ENCODE peak calls at places on chromosomes 5 and 9, in four cellular contexts. I is neural progenitor cell, U is right atrium auricular region, Z is AG04449. B is an unnamed sample.

GRCh38 chr5:33049845-33050244 is 338.7 kb downstream of the NPR3 start:
- DNase-seq in I (no peak), U (no peak), Z (peak), B (no peak)

GRCh38 chr5:73640861-73641320 is 14.9 kb downstream of the ARHGEF28 start:
- DNase-seq in I (no peak), U (no peak), Z (no peak), B (no peak)

GRCh38 chr9:112288029-112288428 is 45.4 kb downstream of the PTBP3 start:
- DNase-seq in I (no peak), U (no peak), Z (peak), B (no peak)

GRCh38 chr5:38104497-38105230 is 153.7 kb upstream of the EGFLAM start:
- DNase-seq in I (peak), U (no peak), Z (no peak), B (no peak)

GRCh38 chr9:114694719-114695269 is 12.8 kb upstream of the TEX48 start:
- DNase-seq in I (no peak), U (no peak), Z (no peak), B (peak)

GRCh38 chr5:76402251-76402879 is 720 bp upstream of the IQGAP2 start:
- DNase-seq in I (peak), U (no peak), Z (no peak), B (peak)

GRCh38 chr9:136741885-136742568 is 713 bp downstream of the LCN10 start:
- DNase-seq in I (peak), U (no peak), Z (no peak), B (peak)

GRCh38 chr9:33524431-33524947 is 438 bp downstream of the ANKRD18B start:
- DNase-seq in I (peak), U (no peak), Z (no peak), B (peak)

GRCh38 chr5:39476466-39477215 is 51.9 kb upstream of the DAB2 start:
- DNase-seq in I (no peak), U (no peak), Z (no peak), B (no peak)

GRCh38 chr5:72241346-72242003 is 78.6 kb downstream of the MRPS27 start:
- DNase-seq in I (peak), U (no peak), Z (no peak), B (no peak)

GRCh38 chr5:3230254-3230653 is 365.4 kb upstream of the IRX1 start:
- DNase-seq in I (no peak), U (no peak), Z (no peak), B (no peak)

GRCh38 chr9:135847833-135848232 is 59.5 kb downstream of the CAMSAP1 start:
- DNase-seq in I (no peak), U (no peak), Z (no peak), B (no peak)

GRCh38 chr5:98031496-98031895 is 742.0 kb upstream of the RGMB start:
- DNase-seq in I (no peak), U (no peak), Z (no peak), B (no peak)

GRCh38 chr5:142399899-142400298 is 75.1 kb upstream of the SPRY4 start:
- DNase-seq in I (no peak), U (no peak), Z (no peak), B (no peak)

GRCh38 chr5:12623408-12623807 is 719.2 kb upstream of the CTNND2 start:
- DNase-seq in I (no peak), U (no peak), Z (no peak), B (no peak)

DNA sequence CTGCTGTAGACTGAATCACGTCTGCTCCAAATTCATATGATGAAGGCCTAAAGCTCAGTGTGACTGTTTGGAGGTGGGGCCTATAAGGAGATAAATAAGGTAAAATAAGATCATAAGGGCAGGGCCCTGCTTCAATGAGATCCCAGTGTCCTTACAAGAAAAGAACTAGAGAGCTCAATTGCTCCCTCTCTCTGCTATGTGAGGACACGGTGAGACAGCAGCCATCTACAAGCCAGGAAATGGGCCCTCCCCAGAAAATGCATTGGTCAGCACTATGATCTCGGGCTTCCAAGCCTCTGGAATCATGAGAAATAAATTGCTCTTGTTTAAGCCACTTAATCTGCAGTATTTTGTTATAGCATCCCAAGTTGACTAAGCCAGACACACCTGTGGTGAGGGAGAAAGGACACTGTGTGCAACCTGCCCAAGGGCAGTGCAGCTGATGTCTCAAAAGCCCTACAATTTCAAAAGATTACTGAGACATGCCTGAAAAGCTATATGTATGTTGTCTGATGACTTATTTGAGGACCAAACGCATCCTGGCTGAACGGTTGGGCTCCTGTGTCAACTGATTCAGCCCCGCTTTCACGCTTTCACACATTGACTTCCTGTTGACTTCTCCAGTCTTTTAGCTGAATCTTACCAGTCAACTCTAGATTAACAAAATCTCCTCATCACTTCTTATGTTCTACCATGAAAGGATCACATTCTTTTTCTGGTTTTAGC is 13.2 kb downstream of the GZMK start:
- DNase-seq in I (peak), U (no peak), Z (no peak), B (peak)
- TF ChIP-seq CTCF in I (peak), U (no peak), Z (no peak), B (no peak)

GRCh38 chr9:35605336-35606137 is 475 bp downstream of the TESK1 start:
- DNase-seq in I (peak), U (no peak), Z (no peak), B (peak)
- TF ChIP-seq CTCF in I (no peak), U (no peak), Z (no peak), B (no peak)

GRCh38 chr5:162209005-162209605 is 141.5 kb downstream of the GABRG2 start:
- DNase-seq in I (peak), U (no peak), Z (no peak), B (peak)
- TF ChIP-seq CTCF in I (peak), U (peak), Z (no peak), B (peak)

GRCh38 chr5:169302046-169302445 is 1.1 kb upstream of the SLIT3 start:
- DNase-seq in I (no peak), U (no peak), Z (no peak), B (no peak)

GRCh38 chr5:169301386-169301930 is 519 bp upstream of the SLIT3 start:
- DNase-seq in I (peak), U (no peak), Z (no peak), B (no peak)

GRCh38 chr5:169304175-169304574 is 3.2 kb upstream of the SLIT3 start:
- DNase-seq in I (no peak), U (no peak), Z (no peak), B (no peak)

GRCh38 chr5:169303119-169303515 is 2.2 kb upstream of the SLIT3 start:
- DNase-seq in I (no peak), U (no peak), Z (no peak), B (no peak)

GRCh38 chr5:169302491-169303118 is 1.7 kb upstream of the SLIT3 start:
- DNase-seq in I (peak), U (peak), Z (peak), B (peak)
- TF ChIP-seq CTCF in I (peak), U (peak), Z (peak), B (peak)

DNA sequence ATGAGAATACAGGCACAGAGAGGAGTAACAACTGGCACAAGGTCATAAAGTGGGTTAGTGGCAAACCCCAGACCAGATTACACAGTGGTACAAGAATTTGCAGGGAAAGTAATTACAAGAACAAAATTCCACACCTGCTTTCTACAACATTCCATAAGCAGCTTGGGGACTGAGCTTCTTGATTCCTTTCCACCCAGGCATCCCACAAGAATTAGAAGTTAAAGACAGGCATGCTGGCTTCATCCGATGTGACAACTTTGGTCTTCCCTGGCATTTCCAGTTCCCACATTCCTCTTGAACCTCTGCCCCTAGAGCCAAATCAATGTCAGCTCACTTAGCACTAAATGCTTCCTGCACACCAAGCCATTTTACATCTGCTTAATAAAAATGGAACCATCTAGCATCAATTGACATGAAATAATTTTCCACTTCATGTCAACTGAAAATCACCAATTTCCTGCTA is 435.8 kb upstream of the PAPPA start:
- DNase-seq in I (no peak), U (no peak), Z (peak), B (no peak)
- TF ChIP-seq CTCF in I (no peak), U (no peak), Z (no peak), B (no peak)

GRCh38 chr9:127311239-127311741 is 46.7 kb downstream of the GARNL3 start:
- DNase-seq in I (peak), U (peak), Z (no peak), B (no peak)
- TF ChIP-seq CTCF in I (peak), U (peak), Z (peak), B (peak)

DNA sequence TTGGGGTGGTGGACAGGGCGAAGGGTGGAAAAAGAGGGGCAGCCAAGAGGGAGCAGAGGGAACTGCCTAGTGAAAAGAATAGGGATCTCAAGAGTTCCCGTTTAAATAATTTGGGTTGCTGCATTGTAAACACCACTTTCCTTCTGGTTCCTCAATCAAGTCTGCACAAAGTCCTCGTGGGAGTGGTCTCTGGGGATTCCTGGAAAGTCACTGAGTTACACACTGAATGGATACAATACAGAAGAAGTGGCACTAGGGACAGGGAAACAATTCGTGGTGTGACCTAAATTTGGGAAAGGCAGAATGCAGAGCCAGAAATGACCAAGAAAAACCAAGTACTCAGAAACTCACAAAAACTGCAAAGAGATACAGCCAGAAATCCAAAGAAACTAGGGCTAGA is 161.7 kb downstream of the CDK5RAP2 start:
- DNase-seq in I (no peak), U (no peak), Z (no peak), B (no peak)
- TF ChIP-seq CTCF in I (no peak), U (no peak), Z (no peak), B (no peak)